ENCODE peak calls at places on chromosomes 1 and 21, in ten cellular contexts. D is COLO829; R is transverse colon; F is activated naive CD8-positive, alpha-beta T cell treated with anti-CD3 and anti-CD28 coated beads for 36 hours; V is breast epithelium; Q is Right ventricle myocardium inferior; J is mesothelial cell of epicardium; Z is MV-4-11; T is naive thymus-derived CD8-positive, alpha-beta T cell; Y is endodermal cell. M is an unnamed sample.

GRCh38 chr1:41662061-41662655 is 177.7 kb upstream of the EDN2 start:
- DNase-seq in J (peak; percentile 40), R (peak; percentile 67), Z (peak; percentile 52), Y (peak; percentile 85), F (peak; percentile 84), D (no peak), T (peak; percentile 58), Q (peak; percentile 84), V (no peak), M (peak; percentile 71)

GRCh38 chr1:25161981-25162380 is 70.3 kb downstream of the SYF2 start:
- DNase-seq in T (no peak), D (peak; percentile 48), F (no peak), J (no peak), Z (no peak), R (no peak), Q (no peak), Y (no peak), V (no peak), M (no peak)

GRCh38 chr1:8818325-8818775 is 910 bp upstream of the RERE start:
- DNase-seq in D (peak; percentile 54), Y (no peak), Q (no peak), V (no peak), Z (no peak), R (peak; percentile 46), J (no peak), F (peak; percentile 11), T (no peak), M (no peak)

GRCh38 chr1:3431266-3431665 is 23.2 kb upstream of the ARHGEF16 start:
- DNase-seq in Q (peak; percentile 61), R (no peak), T (no peak), D (no peak), Y (peak; percentile 86), F (no peak), Z (no peak), V (no peak), J (no peak), M (no peak)

GRCh38 chr1:10152709-10153284 is 57.6 kb upstream of the KIF1B start:
- DNase-seq in Z (peak; percentile 37), Y (peak; percentile 91), R (peak; percentile 58), Q (peak; percentile 75), D (peak; percentile 32), T (no peak), J (no peak), V (peak; percentile 75), F (peak; percentile 26), M (no peak)

GRCh38 chr1:28456078-28456477 is 49.8 kb upstream of the RCC1 start:
- DNase-seq in Q (no peak), J (no peak), D (peak; percentile 37), Z (peak; percentile 82), Y (no peak), V (no peak), T (no peak), R (no peak), F (no peak), M (no peak)

GRCh38 chr1:9294910-9295636 is 2.4 kb downstream of the SPSB1 start:
- DNase-seq in R (peak; percentile 50), V (no peak), J (no peak), Z (peak; percentile 58), D (no peak), Q (no peak), T (no peak), Y (no peak), F (no peak), M (no peak)

GRCh38 chr1:18734001-18734400 is 103.4 kb downstream of the PAX7 start:
- DNase-seq in F (no peak), V (no peak), Y (no peak), J (no peak), D (no peak), T (no peak), Q (no peak), R (no peak), Z (no peak), M (no peak)

GRCh38 chr1:6224733-6225132 is 11.0 kb downstream of the ICMT start:
- DNase-seq in D (no peak), J (no peak), R (no peak), F (no peak), Y (no peak), Z (no peak), Q (no peak), T (no peak), V (no peak), M (no peak)

GRCh38 chr1:208183977-208184901 is 59.9 kb downstream of the PLXNA2 start:
- DNase-seq in Z (no peak), V (no peak), Y (no peak), R (peak; percentile 78), T (no peak), Q (no peak), F (no peak), D (peak; percentile 48), J (no peak), M (no peak)

GRCh38 chr1:89758127-89758526 is 62.7 kb upstream of the LRRC8D start:
- DNase-seq in F (no peak), T (no peak), J (no peak), Z (peak; percentile 64), Y (no peak), Q (no peak), V (no peak), R (no peak), D (no peak), M (no peak)

GRCh38 chr1:175072131-175072941 is 4.7 kb downstream of the TNN start:
- DNase-seq in Y (peak; percentile 68), T (no peak), V (no peak), R (peak; percentile 12), D (peak; percentile 81), F (peak; percentile 29), Q (no peak), J (no peak), Z (peak; percentile 93), M (no peak)

GRCh38 chr1:244603498-244603897 is 49.4 kb upstream of the DESI2 start:
- DNase-seq in Z (peak; percentile 15), D (peak; percentile 44), J (no peak), Y (no peak), Q (no peak), V (no peak), F (no peak), R (no peak), T (peak; percentile 51), M (peak; percentile 6)

GRCh38 chr1:27487927-27488522 is 1.9 kb downstream of the WASF2 start:
- DNase-seq in Q (no peak), T (no peak), V (no peak), J (no peak), Y (no peak), Z (peak; percentile 79), D (no peak), R (no peak), F (no peak), M (no peak)

GRCh38 chr1:200985481-200985880 is 38.0 kb downstream of the KIF21B start:
- DNase-seq in J (no peak), R (no peak), F (no peak), Q (no peak), T (no peak), D (no peak), V (no peak), Y (no peak), Z (no peak), M (no peak)

GRCh38 chr1:90862782-90863181 is 145.7 kb upstream of the BARHL2 start:
- DNase-seq in Z (peak; percentile 28), V (no peak), J (no peak), Q (no peak), T (no peak), Y (no peak), F (no peak), D (no peak), R (no peak), M (no peak)

GRCh38 chr21:45972716-45973474 is 8.7 kb upstream of the COL6A1 start:
- DNase-seq in V (peak; percentile 51), R (peak; percentile 52), Y (peak; percentile 80), F (peak; percentile 35), J (peak; percentile 68), D (no peak), Q (peak; percentile 91), T (no peak), Z (no peak), M (no peak)

GRCh38 chr1:109757936-109758786 is 5.6 kb downstream of the EPS8L3 start:
- DNase-seq in F (no peak), Q (no peak), Z (no peak), D (no peak), J (no peak), V (no peak), Y (peak; percentile 23), T (no peak), R (peak; percentile 6), M (no peak)

GRCh38 chr1:28507646-28508434 is 2.0 kb downstream of the RCC1 start:
- DNase-seq in R (no peak), D (no peak), Q (no peak), Z (no peak), T (no peak), Y (no peak), J (no peak), V (no peak), F (no peak), M (no peak)

GRCh38 chr21:24023936-24024335 is 1583.3 kb downstream of the MRPL39 start:
- DNase-seq in Z (no peak), T (no peak), F (no peak), Q (no peak), D (no peak), Y (no peak), R (no peak), J (no peak), V (no peak), M (no peak)

GRCh38 chr1:161069731-161070270 is at the start of gene ARHGAP30:
- DNase-seq in V (no peak), Y (peak; percentile 70), Z (peak; percentile 95), F (peak; percentile 83), R (peak; percentile 80), Q (peak; percentile 92), D (no peak), T (peak; percentile 90), J (no peak), M (peak; percentile 77)

GRCh38 chr21:14078746-14079375 is 131.9 kb downstream of the LIPI start:
- DNase-seq in Q (no peak), V (no peak), D (no peak), J (no peak), F (no peak), Z (no peak), T (no peak), R (no peak), Y (no peak), M (no peak)

GRCh38 chr1:65195495-65196417 is 47.8 kb downstream of the AK4 start:
- DNase-seq in R (no peak), J (no peak), D (no peak), Z (no peak), F (no peak), Q (no peak), Y (no peak), T (no peak), V (no peak), M (no peak)

GRCh38 chr1:182611787-182612186 is 7.6 kb upstream of the RGS16 start:
- DNase-seq in F (no peak), R (no peak), Q (no peak), T (no peak), D (no peak), Y (peak; percentile 83), J (no peak), Z (no peak), V (no peak), M (no peak)

GRCh38 chr1:105891308-105891707 is 1165.2 kb upstream of the PRMT6 start:
- DNase-seq in Q (no peak), D (no peak), T (no peak), Z (no peak), R (no peak), V (no peak), J (no peak), Y (no peak), F (no peak), M (no peak)

GRCh38 chr1:33624991-33625870 is 152.8 kb downstream of the ZSCAN20 start:
- DNase-seq in V (no peak), R (no peak), F (peak; percentile 9), Z (no peak), Q (no peak), D (peak; percentile 65), Y (peak; percentile 85), J (no peak), T (no peak), M (no peak)

GRCh38 chr1:99507906-99508732 is 137.8 kb upstream of the PALMD start:
- DNase-seq in F (no peak), Z (no peak), D (no peak), Y (no peak), R (no peak), Q (peak; percentile 45), V (no peak), J (no peak), T (no peak), M (no peak)

GRCh38 chr1:92411511-92411910 is 75.2 kb downstream of the GFI1 start:
- DNase-seq in J (no peak), D (no peak), V (no peak), Y (no peak), T (no peak), Z (peak; percentile 13), F (no peak), Q (no peak), R (peak; percentile 46), M (no peak)

M was measured in effector memory CD8-positive, alpha-beta T cell.